ENCODE peak calls at places on chromosomes 16 and 17, in six cellular contexts. One of them, this sample, is unnamed.
A peak's percentile ranks its signal among the peaks of the same experiment; 100 is the strongest.

GRCh38 chr17:17921192-17922082 is 50.8 kb downstream of the TOM1L2 start:
- DNase-seq in sigmoid colon: peak; percentile 71
- DNase-seq in left ventricle myocardium inferior: no peak
- DNase-seq in aorta: no peak
- DNase-seq in neural progenitor cell: peak; percentile 77
- DNase-seq in transverse colon: no peak
- DNase-seq in this sample: no peak

GRCh38 chr17:50076591-50077235 is 18.4 kb upstream of the PDK2 start:
- DNase-seq in sigmoid colon: no peak
- DNase-seq in left ventricle myocardium inferior: no peak
- DNase-seq in aorta: no peak
- DNase-seq in neural progenitor cell: peak; percentile 58
- DNase-seq in transverse colon: no peak
- DNase-seq in this sample: no peak

GRCh38 chr17:55702150-55702549 is 20.5 kb downstream of the TMEM100 start:
- DNase-seq in sigmoid colon: peak; percentile 72
- DNase-seq in left ventricle myocardium inferior: no peak
- DNase-seq in aorta: no peak
- DNase-seq in neural progenitor cell: no peak
- DNase-seq in transverse colon: no peak
- DNase-seq in this sample: no peak

GRCh38 chr16:21162661-21163151 is 4.2 kb downstream of the LDAF1 start:
- DNase-seq in sigmoid colon: peak; percentile 77
- DNase-seq in left ventricle myocardium inferior: peak; percentile 62
- DNase-seq in aorta: no peak
- DNase-seq in neural progenitor cell: no peak
- DNase-seq in transverse colon: no peak
- DNase-seq in this sample: no peak

GRCh38 chr16:64083428-64084129 is 1038.3 kb downstream of the CDH11 start:
- DNase-seq in sigmoid colon: no peak
- DNase-seq in left ventricle myocardium inferior: no peak
- DNase-seq in aorta: no peak
- DNase-seq in neural progenitor cell: no peak
- DNase-seq in transverse colon: no peak
- DNase-seq in this sample: no peak

GRCh38 chr17:38798614-38799500 is 499 bp downstream of the PIP4K2B start:
- DNase-seq in sigmoid colon: peak; percentile 77
- DNase-seq in left ventricle myocardium inferior: peak; percentile 58
- DNase-seq in aorta: no peak
- DNase-seq in neural progenitor cell: peak; percentile 57
- DNase-seq in transverse colon: peak; percentile 62
- DNase-seq in this sample: peak; percentile 77

GRCh38 chr17:73013299-73013698 is 79.2 kb downstream of the SLC39A11 start:
- DNase-seq in sigmoid colon: no peak
- DNase-seq in left ventricle myocardium inferior: no peak
- DNase-seq in aorta: no peak
- DNase-seq in neural progenitor cell: no peak
- DNase-seq in transverse colon: no peak
- DNase-seq in this sample: no peak

GRCh38 chr17:45234641-45235040 is 13.0 kb downstream of the FMNL1 start:
- DNase-seq in sigmoid colon: no peak
- DNase-seq in left ventricle myocardium inferior: no peak
- DNase-seq in aorta: no peak
- DNase-seq in neural progenitor cell: peak; percentile 75
- DNase-seq in transverse colon: no peak
- DNase-seq in this sample: no peak

GRCh38 chr16:69417537-69418199 is 6.8 kb upstream of the CYB5B start:
- DNase-seq in sigmoid colon: no peak
- DNase-seq in left ventricle myocardium inferior: no peak
- DNase-seq in aorta: no peak
- DNase-seq in neural progenitor cell: no peak
- DNase-seq in transverse colon: no peak
- DNase-seq in this sample: peak; percentile 30

GRCh38 chr17:47218896-47219430 is 9.8 kb downstream of the MYL4 start:
- DNase-seq in sigmoid colon: no peak
- DNase-seq in left ventricle myocardium inferior: peak; percentile 29
- DNase-seq in aorta: no peak
- DNase-seq in neural progenitor cell: no peak
- DNase-seq in transverse colon: no peak
- DNase-seq in this sample: no peak

GRCh38 chr16:83365166-83365565 is 442.6 kb upstream of the HSBP1 start:
- DNase-seq in sigmoid colon: no peak
- DNase-seq in left ventricle myocardium inferior: no peak
- DNase-seq in aorta: no peak
- DNase-seq in neural progenitor cell: no peak
- DNase-seq in transverse colon: no peak
- DNase-seq in this sample: no peak

GRCh38 chr17:72613411-72614292 is 478.8 kb downstream of the SLC39A11 start:
- DNase-seq in sigmoid colon: no peak
- DNase-seq in left ventricle myocardium inferior: no peak
- DNase-seq in aorta: no peak
- DNase-seq in neural progenitor cell: no peak
- DNase-seq in transverse colon: no peak
- DNase-seq in this sample: no peak

GRCh38 chr17:62163847-62164246 is 98.8 kb upstream of the MED13 start:
- DNase-seq in sigmoid colon: no peak
- DNase-seq in left ventricle myocardium inferior: no peak
- DNase-seq in aorta: no peak
- DNase-seq in neural progenitor cell: no peak
- DNase-seq in transverse colon: peak; percentile 87
- DNase-seq in this sample: peak; percentile 93

GRCh38 chr16:83995756-83996155 is 27.7 kb downstream of the NECAB2 start:
- DNase-seq in sigmoid colon: no peak
- DNase-seq in left ventricle myocardium inferior: peak; percentile 29
- DNase-seq in aorta: no peak
- DNase-seq in neural progenitor cell: peak; percentile 90
- DNase-seq in transverse colon: peak; percentile 17
- DNase-seq in this sample: peak; percentile 17

GRCh38 chr17:82365586-82366295 is 5.8 kb upstream of the UTS2R start:
- DNase-seq in sigmoid colon: no peak
- DNase-seq in left ventricle myocardium inferior: no peak
- DNase-seq in aorta: no peak
- DNase-seq in neural progenitor cell: no peak
- DNase-seq in transverse colon: no peak
- DNase-seq in this sample: peak; percentile 13

GRCh38 chr17:82978354-82978753 is 101.1 kb upstream of the METRNL start:
- DNase-seq in sigmoid colon: no peak
- DNase-seq in left ventricle myocardium inferior: no peak
- DNase-seq in aorta: no peak
- DNase-seq in neural progenitor cell: no peak
- DNase-seq in transverse colon: no peak
- DNase-seq in this sample: no peak

GRCh38 chr17:11144358-11145233 is 96.4 kb upstream of the SHISA6 start:
- DNase-seq in sigmoid colon: no peak
- DNase-seq in left ventricle myocardium inferior: no peak
- DNase-seq in aorta: no peak
- DNase-seq in neural progenitor cell: peak; percentile 69
- DNase-seq in transverse colon: peak; percentile 67
- DNase-seq in this sample: no peak

GRCh38 chr17:51166198-51166986 is at the start of gene NME2:
- DNase-seq in sigmoid colon: peak; percentile 95
- DNase-seq in left ventricle myocardium inferior: peak; percentile 91
- DNase-seq in aorta: peak; percentile 96
- DNase-seq in neural progenitor cell: peak; percentile 93
- DNase-seq in transverse colon: peak; percentile 95
- DNase-seq in this sample: peak; percentile 96

GRCh38 chr17:51015145-51015558 is 105.5 kb downstream of the SPAG9 start:
- DNase-seq in sigmoid colon: no peak
- DNase-seq in left ventricle myocardium inferior: no peak
- DNase-seq in aorta: no peak
- DNase-seq in neural progenitor cell: no peak
- DNase-seq in transverse colon: no peak
- DNase-seq in this sample: no peak

GRCh38 chr17:65231662-65232335 is 94.6 kb downstream of the RGS9 start:
- DNase-seq in sigmoid colon: no peak
- DNase-seq in left ventricle myocardium inferior: no peak
- DNase-seq in aorta: no peak
- DNase-seq in neural progenitor cell: peak; percentile 88
- DNase-seq in transverse colon: peak; percentile 45
- DNase-seq in this sample: peak; percentile 56

GRCh38 chr17:2058521-2059124 is 3.7 kb downstream of the HIC1 start:
- DNase-seq in sigmoid colon: peak; percentile 92
- DNase-seq in left ventricle myocardium inferior: peak; percentile 85
- DNase-seq in aorta: peak; percentile 91
- DNase-seq in neural progenitor cell: no peak
- DNase-seq in transverse colon: peak; percentile 89
- DNase-seq in this sample: peak; percentile 93

GRCh38 chr17:58328195-58329034 is at the start of gene TSPOAP1:
- DNase-seq in sigmoid colon: no peak
- DNase-seq in left ventricle myocardium inferior: peak; percentile 19
- DNase-seq in aorta: peak; percentile 79
- DNase-seq in neural progenitor cell: peak; percentile 90
- DNase-seq in transverse colon: peak; percentile 46
- DNase-seq in this sample: peak; percentile 58

GRCh38 chr17:48510761-48511604 is 19.8 kb downstream of the HOXB1 start:
- DNase-seq in sigmoid colon: no peak
- DNase-seq in left ventricle myocardium inferior: no peak
- DNase-seq in aorta: no peak
- DNase-seq in neural progenitor cell: no peak
- DNase-seq in transverse colon: no peak
- DNase-seq in this sample: no peak

GRCh38 chr16:29007865-29008593 is 23.2 kb downstream of the LAT start:
- DNase-seq in sigmoid colon: no peak
- DNase-seq in left ventricle myocardium inferior: no peak
- DNase-seq in aorta: no peak
- DNase-seq in neural progenitor cell: no peak
- DNase-seq in transverse colon: no peak
- DNase-seq in this sample: no peak

DNA sequence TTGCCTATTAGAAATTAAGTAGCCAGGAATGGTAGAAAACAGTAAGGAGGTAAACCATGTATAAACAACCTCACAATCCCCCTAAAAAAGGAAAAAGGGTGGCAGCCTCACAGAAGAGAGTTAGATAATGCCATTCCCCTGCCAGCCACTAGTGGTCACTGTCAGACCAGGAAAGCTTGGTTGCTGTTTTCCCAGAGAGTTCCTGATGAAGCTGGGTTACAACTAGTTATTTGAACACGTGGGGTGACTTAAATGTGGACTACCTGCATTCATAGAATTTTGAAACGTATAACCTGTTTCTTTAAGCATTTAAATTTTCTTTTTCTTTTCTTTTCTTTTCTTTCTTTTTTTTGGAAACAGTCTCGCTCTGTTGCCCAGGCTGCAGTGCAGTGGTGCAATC is 5.8 kb downstream of the GPRC5C start:
- DNase-seq in sigmoid colon: no peak
- DNase-seq in left ventricle myocardium inferior: no peak
- DNase-seq in aorta: no peak
- DNase-seq in neural progenitor cell: no peak
- DNase-seq in transverse colon: no peak
- DNase-seq in this sample: no peak
- H3K4me1 ChIP-seq in sigmoid colon: peaks cover 14% of the 10 kb centered on the region
- H3K4me1 ChIP-seq in left ventricle myocardium inferior: peaks cover 47% of the 10 kb centered on the region
- H3K4me1 ChIP-seq in aorta: no peaks in the 10 kb centered on the region
- H3K4me1 ChIP-seq in neural progenitor cell: peaks cover 12% of the 10 kb centered on the region
- H3K4me1 ChIP-seq in transverse colon: peaks cover 57% of the 10 kb centered on the region
- H3K4me1 ChIP-seq in this sample: peaks cover 26% of the 10 kb centered on the region

DNA sequence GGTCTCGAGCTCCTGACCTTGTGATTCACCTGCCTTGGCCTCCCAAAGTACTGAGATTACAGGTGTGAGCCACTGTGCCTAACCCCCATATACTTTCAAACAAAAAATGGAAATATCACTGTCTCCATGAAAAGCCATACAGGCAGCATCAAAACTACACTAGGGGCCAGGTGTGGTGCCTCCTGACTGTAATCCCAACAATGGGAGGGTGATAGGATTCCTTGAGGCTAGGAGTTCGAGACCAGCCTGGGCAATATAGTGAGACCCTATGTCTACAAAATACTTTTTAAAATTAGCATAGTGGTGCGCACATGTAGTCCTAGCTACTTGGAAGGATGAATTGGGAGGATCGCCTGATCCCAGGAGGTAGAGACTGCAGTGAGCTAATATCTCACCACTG is 15.7 kb downstream of the HMOX2 start:
- DNase-seq in sigmoid colon: no peak
- DNase-seq in left ventricle myocardium inferior: no peak
- DNase-seq in aorta: no peak
- DNase-seq in neural progenitor cell: no peak
- DNase-seq in transverse colon: no peak
- DNase-seq in this sample: no peak
- H3K4me1 ChIP-seq in sigmoid colon: no peaks in the 10 kb centered on the region
- H3K4me1 ChIP-seq in left ventricle myocardium inferior: peaks cover 47% of the 10 kb centered on the region
- H3K4me1 ChIP-seq in aorta: no peaks in the 10 kb centered on the region
- H3K4me1 ChIP-seq in neural progenitor cell: no peaks in the 10 kb centered on the region
- H3K4me1 ChIP-seq in transverse colon: peaks cover 7% of the 10 kb centered on the region
- H3K4me1 ChIP-seq in this sample: no peaks in the 10 kb centered on the region

GRCh38 chr16:85844786-85845185 is 45.3 kb downstream of the COX4I1 start:
- DNase-seq in sigmoid colon: peak; percentile 64
- DNase-seq in left ventricle myocardium inferior: no peak
- DNase-seq in aorta: no peak
- DNase-seq in neural progenitor cell: no peak
- DNase-seq in transverse colon: no peak
- DNase-seq in this sample: no peak

GRCh38 chr16:85845276-85845675 is 45.8 kb downstream of the COX4I1 start:
- DNase-seq in sigmoid colon: peak; percentile 66
- DNase-seq in left ventricle myocardium inferior: no peak
- DNase-seq in aorta: no peak
- DNase-seq in neural progenitor cell: no peak
- DNase-seq in transverse colon: no peak
- DNase-seq in this sample: peak; percentile 22

GRCh38 chr16:85846461-85846860 is 47.0 kb downstream of the COX4I1 start:
- DNase-seq in sigmoid colon: no peak
- DNase-seq in left ventricle myocardium inferior: no peak
- DNase-seq in aorta: no peak
- DNase-seq in neural progenitor cell: no peak
- DNase-seq in transverse colon: no peak
- DNase-seq in this sample: no peak

GRCh38 chr16:85847681-85848601 is 48.4 kb downstream of the COX4I1 start:
- DNase-seq in sigmoid colon: peak; percentile 48
- DNase-seq in left ventricle myocardium inferior: no peak
- DNase-seq in aorta: no peak
- DNase-seq in neural progenitor cell: no peak
- DNase-seq in transverse colon: no peak
- DNase-seq in this sample: peak; percentile 34

DNA sequence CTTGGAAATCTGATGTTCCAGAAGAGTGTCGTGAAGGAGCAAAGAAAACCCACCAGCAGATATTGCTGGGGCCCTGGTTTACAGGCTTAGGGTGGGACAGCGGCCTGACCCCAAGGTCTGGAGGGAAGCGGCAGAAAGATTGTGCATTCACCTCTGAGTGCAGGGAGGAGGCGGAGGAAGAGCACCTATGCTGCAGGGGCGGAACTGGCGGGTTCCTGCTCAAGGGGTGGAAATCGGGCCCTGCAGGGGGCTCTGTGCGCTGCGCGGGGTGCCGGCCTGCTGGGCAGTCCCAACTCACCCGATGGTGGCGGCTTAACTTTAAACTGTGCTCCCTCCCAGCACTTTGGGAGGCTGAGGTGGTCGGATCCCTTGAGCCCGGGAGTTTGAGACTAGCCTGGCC is 47.5 kb downstream of the COX4I1 start:
- DNase-seq in sigmoid colon: peak; percentile 34
- DNase-seq in left ventricle myocardium inferior: no peak
- DNase-seq in aorta: no peak
- DNase-seq in neural progenitor cell: no peak
- DNase-seq in transverse colon: no peak
- DNase-seq in this sample: no peak
- H3K4me1 ChIP-seq in sigmoid colon: peaks cover 11% of the 10 kb centered on the region
- H3K4me1 ChIP-seq in left ventricle myocardium inferior: no peaks in the 10 kb centered on the region
- H3K4me1 ChIP-seq in aorta: no peaks in the 10 kb centered on the region
- H3K4me1 ChIP-seq in neural progenitor cell: no peaks in the 10 kb centered on the region
- H3K4me1 ChIP-seq in transverse colon: peaks cover 15% of the 10 kb centered on the region
- H3K4me1 ChIP-seq in this sample: peaks cover 6% of the 10 kb centered on the region

GRCh38 chr16:50271148-50272041 is 5.0 kb downstream of the ADCY7 start:
- DNase-seq in sigmoid colon: peak; percentile 58
- DNase-seq in left ventricle myocardium inferior: no peak
- DNase-seq in aorta: peak; percentile 67
- DNase-seq in neural progenitor cell: no peak
- DNase-seq in transverse colon: no peak
- DNase-seq in this sample: no peak
- H3K4me1 ChIP-seq in sigmoid colon: peaks cover 3% of the 10 kb centered on the region
- H3K4me1 ChIP-seq in left ventricle myocardium inferior: peaks cover 4% of the 10 kb centered on the region
- H3K4me1 ChIP-seq in aorta: no peaks in the 10 kb centered on the region
- H3K4me1 ChIP-seq in neural progenitor cell: peaks cover 3% of the 10 kb centered on the region
- H3K4me1 ChIP-seq in transverse colon: peaks cover 38% of the 10 kb centered on the region
- H3K4me1 ChIP-seq in this sample: peaks cover 14% of the 10 kb centered on the region